ENCODE peak calls at places on chromosomes 12 and 14, in eight cellular contexts. F is GM04504; H is upper lobe of right lung; Z is stimulated activated CD8-positive, alpha-beta memory T cell treated with anti-CD3 and anti-CD28 coated beads, Interleukin-4, amount 100 ng/mL, for 48 hours; K is GM12864; A is fibroblast of the aortic adventitia; Q is GF-D8; W is ovary. T is an unnamed sample.
A peak's percentile ranks its signal among the peaks of the same experiment; 100 is the strongest.

GRCh38 chr12:120235369-120236123 is 30.0 kb downstream of the PXN start:
- DNase-seq in Z (no peak), Q (no peak), K (no peak), W (no peak), H (no peak), A (no peak), F (no peak), T (no peak)

GRCh38 chr12:116924558-116925453 is 14.1 kb downstream of the FBXW8 start:
- DNase-seq in Z (peak; percentile 47), K (peak; percentile 62), A (peak; percentile 76), Q (peak; percentile 63), W (no peak), H (no peak), F (no peak), T (peak; percentile 83)

GRCh38 chr12:124217508-124217981 is 77.3 kb upstream of the RFLNA start:
- DNase-seq in Z (no peak), Q (no peak), H (no peak), K (no peak), F (no peak), A (no peak), W (no peak), T (no peak)

GRCh38 chr14:101839236-101839635 is 77.7 kb downstream of the PPP2R5C start:
- DNase-seq in Z (peak; percentile 52), F (no peak), K (no peak), W (no peak), H (no peak), Q (no peak), A (no peak), T (peak; percentile 53)

GRCh38 chr14:70018713-70019201 is 139.5 kb downstream of the SMOC1 start:
- DNase-seq in K (no peak), A (peak; percentile 60), H (no peak), W (peak; percentile 60), Z (no peak), Q (no peak), F (no peak), T (no peak)

GRCh38 chr14:22549981-22550670 is 38.9 kb downstream of the DAD1 start:
- DNase-seq in W (no peak), H (no peak), A (peak; percentile 35), K (peak; percentile 88), F (no peak), Z (peak; percentile 79), Q (no peak), T (peak; percentile 58)

GRCh38 chr14:104135121-104135903 is 3.1 kb upstream of the KIF26A start:
- DNase-seq in A (no peak), K (no peak), Q (no peak), H (peak; percentile 65), F (no peak), Z (peak; percentile 55), W (peak; percentile 38), T (no peak)

GRCh38 chr12:116303929-116304328 is 26.4 kb upstream of the MED13L start:
- DNase-seq in H (no peak), Q (peak; percentile 27), Z (no peak), W (no peak), F (peak; percentile 31), K (no peak), A (peak; percentile 81), T (no peak)

GRCh38 chr14:91311284-91311662 is 66.8 kb upstream of the GPR68 start:
- DNase-seq in K (no peak), Z (peak; percentile 62), A (no peak), H (peak; percentile 57), F (no peak), Q (no peak), W (no peak), T (peak; percentile 75)

GRCh38 chr12:49810159-49810459 is 18.1 kb downstream of the NCKAP5L start:
- DNase-seq in A (no peak), F (no peak), W (no peak), Q (no peak), K (no peak), Z (no peak), H (no peak), T (no peak)

GRCh38 chr14:21455592-21455911 is 371 bp downstream of the CHD8 start:
- DNase-seq in Z (no peak), F (no peak), H (no peak), W (no peak), K (no peak), A (no peak), Q (no peak), T (no peak)

GRCh38 chr12:55996715-55997534 is at the start of gene SUOX:
- DNase-seq in K (peak; percentile 81), F (peak; percentile 92), W (peak; percentile 96), H (peak; percentile 97), Z (peak; percentile 65), A (peak; percentile 96), Q (no peak), T (no peak)